ENCODE peak calls at places on chromosome 3, in four cellular contexts. One of them, this sample, is unnamed.

GRCh38 chr3:70856414-70857162 is 544.1 kb upstream of the MDFIC2 start:
- DNase-seq in WTC11: no peak
- DNase-seq in HepG2: no peak
- DNase-seq in K562: no peak
- DNase-seq in this sample: peak

GRCh38 chr3:195064300-195064931 is 206.5 kb downstream of the XXYLT1 start:
- DNase-seq in WTC11: no peak
- DNase-seq in HepG2: peak
- DNase-seq in K562: no peak
- DNase-seq in this sample: no peak

GRCh38 chr3:147699175-147699838 is 290.1 kb downstream of the ZIC1 start:
- DNase-seq in WTC11: no peak
- DNase-seq in HepG2: no peak
- DNase-seq in K562: no peak
- DNase-seq in this sample: no peak

GRCh38 chr3:127112796-127113570 is 79.9 kb upstream of the PRR23E start:
- DNase-seq in WTC11: no peak
- DNase-seq in HepG2: peak
- DNase-seq in K562: no peak
- DNase-seq in this sample: no peak

GRCh38 chr3:13217253-13217652 is 144.0 kb upstream of the IQSEC1 start:
- DNase-seq in WTC11: no peak
- DNase-seq in HepG2: no peak
- DNase-seq in K562: no peak
- DNase-seq in this sample: no peak

GRCh38 chr3:37809846-37810447 is 51.7 kb upstream of the CTDSPL start:
- DNase-seq in WTC11: no peak
- DNase-seq in HepG2: no peak
- DNase-seq in K562: no peak
- DNase-seq in this sample: no peak

GRCh38 chr3:127441764-127442163 is 148.8 kb downstream of the TPRA1 start:
- DNase-seq in WTC11: no peak
- DNase-seq in HepG2: no peak
- DNase-seq in K562: no peak
- DNase-seq in this sample: no peak

GRCh38 chr3:187017511-187018230 is 87.3 kb downstream of the ST6GAL1 start:
- DNase-seq in WTC11: no peak
- DNase-seq in HepG2: no peak
- DNase-seq in K562: no peak
- DNase-seq in this sample: no peak

GRCh38 chr3:128011140-128011539 is 41.1 kb upstream of the SEC61A1 start:
- DNase-seq in WTC11: peak
- DNase-seq in HepG2: peak
- DNase-seq in K562: peak
- DNase-seq in this sample: peak

GRCh38 chr3:62229201-62229600 is 144.1 kb downstream of the FEZF2 start:
- DNase-seq in WTC11: peak
- DNase-seq in HepG2: no peak
- DNase-seq in K562: no peak
- DNase-seq in this sample: no peak

GRCh38 chr3:76267991-76268390 is 482.6 kb upstream of the ZNF717 start:
- DNase-seq in WTC11: no peak
- DNase-seq in HepG2: no peak
- DNase-seq in K562: no peak
- DNase-seq in this sample: no peak

GRCh38 chr3:40299721-40300335 is 9.7 kb upstream of the EIF1B start:
- DNase-seq in WTC11: no peak
- DNase-seq in HepG2: no peak
- DNase-seq in K562: peak
- DNase-seq in this sample: no peak

GRCh38 chr3:122992628-122993570 is 34.7 kb downstream of the SEMA5B start:
- DNase-seq in WTC11: no peak
- DNase-seq in HepG2: no peak
- DNase-seq in K562: no peak
- DNase-seq in this sample: no peak

GRCh38 chr3:186929186-186929585 is 1.1 kb upstream of the ST6GAL1 start:
- DNase-seq in WTC11: no peak
- DNase-seq in HepG2: no peak
- DNase-seq in K562: no peak
- DNase-seq in this sample: no peak

GRCh38 chr3:23760871-23761373 is 44.8 kb upstream of the UBE2E1 start:
- DNase-seq in WTC11: no peak
- DNase-seq in HepG2: no peak
- DNase-seq in K562: no peak
- DNase-seq in this sample: no peak

GRCh38 chr3:115876860-115877646 is 253.7 kb downstream of the GAP43 start:
- DNase-seq in WTC11: no peak
- DNase-seq in HepG2: no peak
- DNase-seq in K562: no peak
- DNase-seq in this sample: no peak

GRCh38 chr3:192727032-192727847 is at the start of gene FGF12:
- DNase-seq in WTC11: peak
- DNase-seq in HepG2: peak
- DNase-seq in K562: peak
- DNase-seq in this sample: peak

GRCh38 chr3:877001-877400 is 215.8 kb upstream of the CNTN6 start:
- DNase-seq in WTC11: no peak
- DNase-seq in HepG2: no peak
- DNase-seq in K562: no peak
- DNase-seq in this sample: no peak

GRCh38 chr3:21944251-21944650 is 193.2 kb upstream of the ZNF385D start:
- DNase-seq in WTC11: no peak
- DNase-seq in HepG2: no peak
- DNase-seq in K562: no peak
- DNase-seq in this sample: no peak

GRCh38 chr3:63912768-63913588 is 795 bp upstream of the SCAANT1 start:
- DNase-seq in WTC11: peak
- DNase-seq in HepG2: peak
- DNase-seq in K562: peak
- DNase-seq in this sample: peak

GRCh38 chr3:130896101-130896500 is 2.2 kb downstream of the ATP2C1 start:
- DNase-seq in WTC11: no peak
- DNase-seq in HepG2: no peak
- DNase-seq in K562: no peak
- DNase-seq in this sample: no peak

DNA sequence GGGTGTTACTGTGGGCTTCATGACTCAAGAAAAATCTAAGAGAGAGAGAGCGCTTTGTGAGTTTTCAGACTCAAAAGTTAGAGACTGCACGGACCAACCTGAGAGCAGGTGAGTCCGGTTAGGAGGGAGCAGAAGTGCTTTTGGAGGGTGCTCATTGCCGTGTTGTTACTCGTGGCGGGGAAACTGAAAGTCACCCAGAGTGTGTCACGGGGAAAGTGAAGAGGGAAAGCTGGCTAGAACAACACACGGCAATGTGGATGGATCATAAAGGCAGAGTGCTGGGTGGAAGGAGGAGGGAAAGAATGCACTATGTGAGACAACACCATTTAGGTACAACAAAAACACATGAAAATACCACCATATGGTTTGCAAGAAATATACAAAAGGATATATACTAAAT is 112.3 kb downstream of the BDH1 start:
- DNase-seq in WTC11: no peak
- DNase-seq in HepG2: no peak
- DNase-seq in K562: no peak
- DNase-seq in this sample: no peak
- TF ChIP-seq HMGXB4 in WTC11: no peak
- TF ChIP-seq HMGXB4 in HepG2: no peak
- TF ChIP-seq HMGXB4 in K562: no peak
- TF ChIP-seq HMGXB4 in this sample: no peak

DNA sequence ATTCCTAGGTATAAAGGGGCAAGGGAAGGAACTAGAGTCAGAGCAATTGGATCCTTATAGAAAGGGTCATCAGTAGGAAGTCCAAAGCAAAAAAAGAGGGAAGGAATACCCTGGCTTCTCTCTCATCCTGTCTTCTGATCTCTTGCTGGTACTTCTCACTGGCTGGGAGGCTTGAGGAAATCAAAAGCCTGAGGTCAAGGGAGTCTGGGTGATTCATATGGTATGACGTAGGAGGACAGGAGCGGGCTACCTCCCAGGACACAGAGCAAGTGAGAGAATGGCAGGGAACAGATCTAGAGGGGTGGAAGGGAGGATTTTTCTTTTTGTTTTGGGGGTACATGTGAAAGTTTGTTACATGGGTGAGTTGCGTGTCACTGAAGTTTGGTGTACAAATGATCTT is 76.0 kb downstream of the CFAP20DC start:
- DNase-seq in WTC11: no peak
- DNase-seq in HepG2: no peak
- DNase-seq in K562: no peak
- DNase-seq in this sample: no peak
- TF ChIP-seq NR3C1 in WTC11: no peak
- TF ChIP-seq NR3C1 in HepG2: no peak
- TF ChIP-seq NR3C1 in K562: no peak
- TF ChIP-seq NR3C1 in this sample: no peak

GRCh38 chr3:11542551-11542950 is 101.2 kb downstream of the VGLL4 start:
- DNase-seq in WTC11: no peak
- DNase-seq in HepG2: no peak
- DNase-seq in K562: no peak
- DNase-seq in this sample: no peak
- TF ChIP-seq HMGXB4 in WTC11: no peak
- TF ChIP-seq HMGXB4 in HepG2: no peak
- TF ChIP-seq HMGXB4 in K562: no peak
- TF ChIP-seq HMGXB4 in this sample: no peak

GRCh38 chr3:49100046-49100615 is 4.4 kb downstream of the QARS1 start:
- DNase-seq in WTC11: no peak
- DNase-seq in HepG2: no peak
- DNase-seq in K562: no peak
- DNase-seq in this sample: no peak
- TF ChIP-seq NR3C1 in WTC11: no peak
- TF ChIP-seq NR3C1 in HepG2: no peak
- TF ChIP-seq NR3C1 in K562: no peak
- TF ChIP-seq NR3C1 in this sample: no peak

GRCh38 chr3:30778923-30779322 is 115.5 kb downstream of the GADL1 start:
- DNase-seq in WTC11: no peak
- DNase-seq in HepG2: no peak
- DNase-seq in K562: no peak
- DNase-seq in this sample: no peak

GRCh38 chr3:30775070-30775469 is 119.4 kb downstream of the GADL1 start:
- DNase-seq in WTC11: no peak
- DNase-seq in HepG2: no peak
- DNase-seq in K562: no peak
- DNase-seq in this sample: no peak

GRCh38 chr3:30777426-30777825 is 117.0 kb downstream of the GADL1 start:
- DNase-seq in WTC11: no peak
- DNase-seq in HepG2: no peak
- DNase-seq in K562: no peak
- DNase-seq in this sample: no peak

GRCh38 chr3:30776186-30776815 is 118.2 kb downstream of the GADL1 start:
- DNase-seq in WTC11: no peak
- DNase-seq in HepG2: no peak
- DNase-seq in K562: no peak
- DNase-seq in this sample: no peak

DNA sequence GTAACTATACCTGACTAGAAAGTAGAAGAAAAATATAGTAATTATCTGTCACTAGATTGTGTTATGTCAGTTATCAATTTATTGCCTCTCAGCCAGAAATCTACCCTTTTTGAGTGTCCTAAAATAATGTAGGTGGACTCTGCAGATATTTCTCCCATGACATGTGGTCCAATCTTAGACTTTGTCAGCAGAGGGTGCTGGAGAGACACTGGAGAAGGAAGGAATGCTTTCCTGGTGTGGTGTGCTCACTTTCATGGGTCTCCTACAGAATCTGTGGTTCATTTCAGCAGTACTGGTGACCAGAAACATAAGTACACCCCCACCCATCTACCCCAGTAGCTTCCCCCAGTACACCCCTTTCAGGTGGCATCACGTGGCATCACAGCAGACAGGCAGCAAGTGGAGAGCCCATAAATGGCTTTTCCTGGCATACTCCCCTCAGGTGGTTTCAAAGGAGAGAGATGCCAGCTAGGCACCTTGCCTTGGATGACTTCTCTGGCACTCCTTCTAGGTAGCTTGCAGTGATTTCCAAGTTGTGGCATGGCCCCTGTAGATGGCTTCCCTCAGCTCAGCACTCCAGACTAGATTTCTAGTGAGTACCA is 114.7 kb downstream of the GADL1 start:
- DNase-seq in WTC11: peak
- DNase-seq in HepG2: peak
- DNase-seq in K562: no peak
- DNase-seq in this sample: peak
- TF ChIP-seq HMGXB4 in WTC11: no peak
- TF ChIP-seq HMGXB4 in HepG2: no peak
- TF ChIP-seq HMGXB4 in K562: no peak
- TF ChIP-seq HMGXB4 in this sample: no peak

GRCh38 chr3:171302009-171302408 is 158.2 kb downstream of the TNIK start:
- DNase-seq in WTC11: no peak
- DNase-seq in HepG2: no peak
- DNase-seq in K562: no peak
- DNase-seq in this sample: no peak
- TF ChIP-seq NR3C1 in WTC11: no peak
- TF ChIP-seq NR3C1 in HepG2: no peak
- TF ChIP-seq NR3C1 in K562: no peak
- TF ChIP-seq NR3C1 in this sample: no peak

GRCh38 chr3:136898954-136899353 is 36.9 kb downstream of the NCK1 start:
- DNase-seq in WTC11: no peak
- DNase-seq in HepG2: no peak
- DNase-seq in K562: no peak
- DNase-seq in this sample: no peak

GRCh38 chr3:136903899-136904298 is 41.9 kb downstream of the NCK1 start:
- DNase-seq in WTC11: no peak
- DNase-seq in HepG2: no peak
- DNase-seq in K562: no peak
- DNase-seq in this sample: no peak

GRCh38 chr3:136899622-136900158 is 37.7 kb downstream of the NCK1 start:
- DNase-seq in WTC11: no peak
- DNase-seq in HepG2: no peak
- DNase-seq in K562: peak
- DNase-seq in this sample: no peak

GRCh38 chr3:136898549-136898948 is 36.5 kb downstream of the NCK1 start:
- DNase-seq in WTC11: no peak
- DNase-seq in HepG2: no peak
- DNase-seq in K562: no peak
- DNase-seq in this sample: no peak

GRCh38 chr3:136901391-136901790 is 39.4 kb downstream of the NCK1 start:
- DNase-seq in WTC11: no peak
- DNase-seq in HepG2: no peak
- DNase-seq in K562: no peak
- DNase-seq in this sample: no peak
- TF ChIP-seq HMGXB4 in WTC11: no peak
- TF ChIP-seq HMGXB4 in HepG2: no peak
- TF ChIP-seq HMGXB4 in K562: no peak
- TF ChIP-seq HMGXB4 in this sample: no peak

DNA sequence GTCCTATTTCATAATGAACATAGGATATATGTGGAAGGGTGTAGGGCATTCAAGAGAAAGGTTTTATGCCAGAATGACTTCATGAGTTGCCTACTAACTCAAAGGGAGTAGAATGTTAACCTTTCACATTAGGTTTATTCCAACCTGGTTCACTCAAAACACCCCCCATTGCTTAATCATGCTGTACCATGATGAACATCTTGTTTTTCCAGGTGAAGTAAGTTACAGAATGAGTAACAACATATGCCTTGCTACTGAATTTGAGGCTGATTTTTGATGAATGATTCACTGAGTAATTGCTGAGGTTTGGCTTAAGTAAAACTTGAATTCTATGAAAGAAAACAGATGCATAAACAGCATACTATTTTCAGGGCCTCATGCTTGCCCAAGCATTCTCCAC is 5.9 kb upstream of the CLDN16 start:
- DNase-seq in WTC11: no peak
- DNase-seq in HepG2: no peak
- DNase-seq in K562: no peak
- DNase-seq in this sample: no peak
- TF ChIP-seq NR3C1 in WTC11: no peak
- TF ChIP-seq NR3C1 in HepG2: no peak
- TF ChIP-seq NR3C1 in K562: no peak
- TF ChIP-seq NR3C1 in this sample: no peak